ENCODE peak calls at places on chromosomes 13 and 19, in ten cellular contexts. K, W, J, Y, F, D, P, O, A and B are unnamed samples.

GRCh38 chr19:4016486-4016885 is 8.9 kb downstream of the PIAS4 start:
- DNase-seq in O (no peak), K (no peak), F (no peak), A (no peak), J (no peak), Y (no peak), P (no peak), D (no peak), W (no peak), B (no peak)

GRCh38 chr19:6677924-6678689 is 8.1 kb upstream of the TNFSF14 start:
- DNase-seq in D (no peak), P (no peak), W (no peak), K (no peak), Y (peak; percentile 20), A (no peak), F (peak; percentile 73), J (no peak), O (no peak), B (no peak)

GRCh38 chr13:48573213-48573612 is 40.3 kb upstream of the RCBTB2 start:
- DNase-seq in J (no peak), W (no peak), Y (no peak), K (no peak), P (no peak), D (no peak), A (no peak), F (no peak), O (no peak), B (no peak)

GRCh38 chr13:20125129-20125782 is 35.6 kb downstream of the GJA3 start:
- DNase-seq in W (no peak), Y (no peak), P (no peak), K (no peak), F (no peak), D (no peak), J (no peak), O (no peak), A (no peak), B (peak; percentile 59)

GRCh38 chr19:42083537-42083936 is 7.6 kb downstream of the ZNF574 start:
- DNase-seq in F (no peak), K (no peak), J (no peak), O (no peak), P (no peak), W (no peak), Y (no peak), A (no peak), D (no peak), B (no peak)

GRCh38 chr13:50676602-50677001 is 166.9 kb downstream of the DLEU7 start:
- DNase-seq in A (no peak), Y (no peak), O (no peak), P (no peak), K (peak; percentile 83), W (no peak), D (no peak), F (no peak), J (peak; percentile 30), B (peak; percentile 61)

GRCh38 chr13:114112231-114112825 is 20.1 kb downstream of the RASA3 start:
- DNase-seq in F (no peak), A (peak; percentile 46), D (no peak), W (no peak), Y (no peak), J (no peak), P (no peak), K (no peak), O (no peak), B (no peak)

GRCh38 chr13:80339841-80340642 is 884 bp downstream of the SPRY2 start:
- DNase-seq in O (no peak), P (peak; percentile 52), K (no peak), F (no peak), W (no peak), A (peak; percentile 74), Y (peak; percentile 17), D (peak; percentile 8), J (peak; percentile 24), B (peak; percentile 51)

GRCh38 chr19:1106841-1107654 is 3.3 kb downstream of the GPX4 start:
- DNase-seq in K (no peak), F (no peak), D (no peak), J (peak; percentile 76), W (no peak), O (no peak), Y (no peak), A (no peak), P (no peak), B (peak; percentile 62)

GRCh38 chr19:4388171-4389063 is 11.9 kb downstream of the SH3GL1 start:
- DNase-seq in W (no peak), F (no peak), J (no peak), K (no peak), O (no peak), D (no peak), Y (no peak), A (peak; percentile 77), P (peak; percentile 35), B (no peak)

GRCh38 chr19:2494084-2494446 is 18.1 kb downstream of the GADD45B start:
- DNase-seq in D (no peak), F (no peak), O (no peak), K (no peak), J (peak; percentile 48), Y (no peak), P (no peak), W (no peak), A (peak; percentile 46), B (peak; percentile 86)

GRCh38 chr13:100394005-100394695 is 194.4 kb downstream of the GGACT start:
- DNase-seq in P (no peak), O (no peak), W (peak; percentile 2), K (peak; percentile 73), D (no peak), A (no peak), F (peak; percentile 7), Y (no peak), J (no peak), B (peak; percentile 84)

GRCh38 chr13:31166591-31166990 is 4.9 kb upstream of the HSPH1 start:
- DNase-seq in K (no peak), Y (no peak), A (no peak), W (no peak), D (no peak), J (no peak), P (no peak), O (no peak), F (no peak), B (no peak)